ENCODE peak calls at places on chromosomes 11 and 22, in eight cellular contexts. S, A, O, X, Z, T, M and B are unnamed samples.

GRCh38 chr22:42994917-42995562 is 19.9 kb downstream of the PACSIN2 start:
- DNase-seq in S (no peak), X (peak), Z (peak), O (peak), A (no peak), M (no peak), T (peak), B (no peak)

GRCh38 chr22:19823638-19824196 is 31.0 kb downstream of the GNB1L start:
- DNase-seq in M (no peak), X (no peak), S (no peak), T (no peak), Z (peak), A (no peak), O (no peak), B (no peak)

GRCh38 chr11:34278708-34279297 is 79.0 kb downstream of the ABTB2 start:
- DNase-seq in O (no peak), T (peak), S (no peak), Z (no peak), A (no peak), X (no peak), M (no peak), B (no peak)

GRCh38 chr11:24093410-24093809 is 403.4 kb upstream of the LUZP2 start:
- DNase-seq in T (peak), O (no peak), S (no peak), Z (no peak), A (no peak), M (no peak), X (no peak), B (no peak)

GRCh38 chr22:43385770-43386641 is 25.8 kb upstream of the MPPED1 start:
- DNase-seq in X (peak), M (peak), T (peak), Z (peak), O (peak), S (no peak), A (no peak), B (peak)

GRCh38 chr11:70799386-70799785 is 401.1 kb downstream of the CTTN start:
- DNase-seq in S (no peak), O (peak), Z (no peak), M (no peak), X (no peak), T (peak), A (no peak), B (no peak)

GRCh38 chr11:57473208-57473930 is 13.0 kb downstream of the RTN4RL2 start:
- DNase-seq in X (no peak), Z (no peak), M (no peak), T (no peak), A (no peak), S (no peak), O (no peak), B (no peak)

GRCh38 chr11:22539851-22540376 is 85.7 kb downstream of the FANCF start:
- DNase-seq in X (no peak), T (peak), A (peak), M (no peak), S (no peak), Z (no peak), O (peak), B (no peak)

GRCh38 chr11:3894128-3894731 is 38.8 kb downstream of the STIM1 start:
- DNase-seq in S (no peak), M (no peak), Z (no peak), O (peak), X (no peak), T (peak), A (no peak), B (no peak)

GRCh38 chr11:46639197-46639839 is 22.0 kb downstream of the ATG13 start:
- DNase-seq in X (no peak), O (no peak), M (no peak), T (no peak), Z (no peak), A (no peak), S (no peak), B (no peak)

GRCh38 chr11:69653406-69653960 is 12.5 kb downstream of the CCND1 start:
- DNase-seq in X (no peak), Z (no peak), S (no peak), A (no peak), O (no peak), T (no peak), M (no peak), B (no peak)

GRCh38 chr11:107799245-107799859 is 59.2 kb downstream of the SLC35F2 start:
- DNase-seq in Z (peak), X (peak), O (peak), T (peak), M (peak), A (no peak), S (no peak), B (peak)

GRCh38 chr11:14971865-14972580 is at the start of gene CALCA:
- DNase-seq in T (no peak), M (no peak), O (no peak), X (no peak), A (no peak), S (no peak), Z (no peak), B (no peak)

GRCh38 chr11:19980957-19981669 is 179.2 kb downstream of the DBX1 start:
- DNase-seq in S (no peak), T (peak), X (no peak), M (no peak), A (no peak), O (peak), Z (peak), B (no peak)

GRCh38 chr11:127919206-127920000 is 668.0 kb downstream of the ETS1 start:
- DNase-seq in O (peak), S (no peak), T (peak), X (no peak), M (peak), A (peak), Z (no peak), B (no peak)

GRCh38 chr22:40621309-40622151 is 15.0 kb downstream of the MRTFA start:
- DNase-seq in T (no peak), S (no peak), X (no peak), O (no peak), A (no peak), Z (no peak), M (no peak), B (no peak)

GRCh38 chr11:121004196-121004840 is 19.6 kb upstream of the TBCEL start:
- DNase-seq in X (no peak), T (no peak), A (no peak), M (no peak), O (no peak), Z (no peak), S (no peak), B (no peak)

GRCh38 chr11:119012629-119013170 is 5.4 kb downstream of the RPS25 start:
- DNase-seq in T (no peak), S (no peak), X (no peak), A (no peak), O (no peak), Z (no peak), M (no peak), B (no peak)

GRCh38 chr11:116224154-116224888 is 548.5 kb downstream of the BUD13 start:
- DNase-seq in T (no peak), A (no peak), S (no peak), Z (no peak), X (peak), M (peak), O (peak), B (no peak)

GRCh38 chr11:79940165-79940564 is 499.3 kb upstream of the TENM4 start:
- DNase-seq in T (peak), O (peak), M (no peak), S (no peak), Z (no peak), X (peak), A (no peak), B (no peak)